ENCODE peak calls at places on chromosomes 7 and 10, in ten cellular contexts. One of them, this sample, is unnamed. For H3K4me1, the result is how much of the 10 kb centered on the place peaks cover.

GRCh38 chr10:28594401-28594800 is 61.5 kb downstream of the WAC start:
- DNase-seq in neural progenitor cell: no peak
- DNase-seq in IMR-90: no peak
- DNase-seq in lower lobe of right lung: no peak
- DNase-seq in uterus: no peak
- DNase-seq in SJSA1: no peak
- DNase-seq in psoas muscle: no peak
- DNase-seq in aorta: no peak
- DNase-seq in tibial nerve: no peak
- DNase-seq in left ventricle myocardium inferior: no peak
- DNase-seq in this sample: no peak

GRCh38 chr10:122567056-122567660 is 6.6 kb downstream of the DMBT1 start:
- DNase-seq in neural progenitor cell: peak
- DNase-seq in IMR-90: no peak
- DNase-seq in lower lobe of right lung: no peak
- DNase-seq in uterus: no peak
- DNase-seq in SJSA1: no peak
- DNase-seq in psoas muscle: no peak
- DNase-seq in aorta: peak
- DNase-seq in tibial nerve: no peak
- DNase-seq in left ventricle myocardium inferior: no peak
- DNase-seq in this sample: no peak

GRCh38 chr10:102175415-102175814 is 23.2 kb downstream of the NOLC1 start:
- DNase-seq in neural progenitor cell: no peak
- DNase-seq in IMR-90: peak
- DNase-seq in lower lobe of right lung: no peak
- DNase-seq in uterus: no peak
- DNase-seq in SJSA1: no peak
- DNase-seq in psoas muscle: no peak
- DNase-seq in aorta: no peak
- DNase-seq in tibial nerve: no peak
- DNase-seq in left ventricle myocardium inferior: no peak
- DNase-seq in this sample: no peak

GRCh38 chr7:106053109-106053508 is 59.0 kb downstream of the SYPL1 start:
- DNase-seq in neural progenitor cell: peak
- DNase-seq in IMR-90: no peak
- DNase-seq in lower lobe of right lung: no peak
- DNase-seq in uterus: no peak
- DNase-seq in SJSA1: no peak
- DNase-seq in psoas muscle: no peak
- DNase-seq in aorta: no peak
- DNase-seq in tibial nerve: no peak
- DNase-seq in left ventricle myocardium inferior: no peak
- DNase-seq in this sample: no peak

GRCh38 chr10:101357958-101358357 is 4.0 kb downstream of the BTRC start:
- DNase-seq in neural progenitor cell: no peak
- DNase-seq in IMR-90: no peak
- DNase-seq in lower lobe of right lung: no peak
- DNase-seq in uterus: no peak
- DNase-seq in SJSA1: no peak
- DNase-seq in psoas muscle: no peak
- DNase-seq in aorta: no peak
- DNase-seq in tibial nerve: no peak
- DNase-seq in left ventricle myocardium inferior: no peak
- DNase-seq in this sample: no peak

GRCh38 chr10:104413528-104413927 is 59.9 kb downstream of the CFAP58 start:
- DNase-seq in neural progenitor cell: no peak
- DNase-seq in IMR-90: no peak
- DNase-seq in lower lobe of right lung: no peak
- DNase-seq in uterus: no peak
- DNase-seq in SJSA1: no peak
- DNase-seq in psoas muscle: no peak
- DNase-seq in aorta: no peak
- DNase-seq in tibial nerve: no peak
- DNase-seq in left ventricle myocardium inferior: no peak
- DNase-seq in this sample: no peak

GRCh38 chr7:148918058-148918596 is 34.0 kb upstream of the EZH2 start:
- DNase-seq in neural progenitor cell: no peak
- DNase-seq in IMR-90: no peak
- DNase-seq in lower lobe of right lung: no peak
- DNase-seq in uterus: no peak
- DNase-seq in SJSA1: no peak
- DNase-seq in psoas muscle: no peak
- DNase-seq in aorta: no peak
- DNase-seq in tibial nerve: no peak
- DNase-seq in left ventricle myocardium inferior: no peak
- DNase-seq in this sample: no peak

GRCh38 chr7:90709501-90710465 is 113.7 kb downstream of the CDK14 start:
- DNase-seq in neural progenitor cell: no peak
- DNase-seq in IMR-90: peak
- DNase-seq in lower lobe of right lung: no peak
- DNase-seq in uterus: peak
- DNase-seq in SJSA1: no peak
- DNase-seq in psoas muscle: no peak
- DNase-seq in aorta: no peak
- DNase-seq in tibial nerve: no peak
- DNase-seq in left ventricle myocardium inferior: no peak
- DNase-seq in this sample: peak

GRCh38 chr7:2315787-2316186 is 1.5 kb upstream of the SNX8 start:
- DNase-seq in neural progenitor cell: no peak
- DNase-seq in IMR-90: no peak
- DNase-seq in lower lobe of right lung: no peak
- DNase-seq in uterus: no peak
- DNase-seq in SJSA1: no peak
- DNase-seq in psoas muscle: no peak
- DNase-seq in aorta: no peak
- DNase-seq in tibial nerve: no peak
- DNase-seq in left ventricle myocardium inferior: no peak
- DNase-seq in this sample: no peak

GRCh38 chr7:1354661-1355567 is 104.4 kb downstream of the MICALL2 start:
- DNase-seq in neural progenitor cell: no peak
- DNase-seq in IMR-90: no peak
- DNase-seq in lower lobe of right lung: peak
- DNase-seq in uterus: no peak
- DNase-seq in SJSA1: no peak
- DNase-seq in psoas muscle: peak
- DNase-seq in aorta: peak
- DNase-seq in tibial nerve: no peak
- DNase-seq in left ventricle myocardium inferior: no peak
- DNase-seq in this sample: peak

DNA sequence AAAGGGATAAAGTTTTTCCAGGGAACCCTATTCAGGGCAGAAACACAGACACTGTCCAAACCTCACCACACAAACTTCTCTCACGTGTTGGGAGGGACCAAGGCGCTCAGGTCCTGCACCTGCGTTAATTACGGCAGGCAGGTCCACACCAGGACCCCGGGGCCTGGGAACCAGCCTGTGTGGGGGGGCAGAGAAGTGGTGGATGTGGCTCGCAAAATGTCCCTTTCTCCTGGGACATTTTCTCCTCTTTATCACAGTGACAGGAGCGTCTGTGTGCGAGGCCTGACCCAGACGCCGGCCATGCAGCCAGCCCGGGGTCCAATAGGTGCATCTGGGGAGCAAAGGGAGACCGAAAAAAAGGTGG is 73.4 kb upstream of the ZNF722 start:
- DNase-seq in neural progenitor cell: no peak
- DNase-seq in IMR-90: no peak
- DNase-seq in lower lobe of right lung: no peak
- DNase-seq in uterus: no peak
- DNase-seq in SJSA1: no peak
- DNase-seq in psoas muscle: no peak
- DNase-seq in aorta: no peak
- DNase-seq in tibial nerve: no peak
- DNase-seq in left ventricle myocardium inferior: no peak
- DNase-seq in this sample: no peak
- H3K4me3 ChIP-seq in neural progenitor cell: no peak
- H3K4me3 ChIP-seq in IMR-90: no peak
- H3K4me3 ChIP-seq in lower lobe of right lung: peak
- H3K4me3 ChIP-seq in uterus: peak
- H3K4me3 ChIP-seq in SJSA1: no peak
- H3K4me3 ChIP-seq in psoas muscle: peak
- H3K4me3 ChIP-seq in aorta: peak
- H3K4me3 ChIP-seq in tibial nerve: peak
- H3K4me3 ChIP-seq in left ventricle myocardium inferior: peak
- H3K4me3 ChIP-seq in this sample: peak

GRCh38 chr7:47576909-47577255 is 5.0 kb downstream of the TNS3 start:
- DNase-seq in neural progenitor cell: no peak
- DNase-seq in IMR-90: no peak
- DNase-seq in lower lobe of right lung: peak
- DNase-seq in uterus: no peak
- DNase-seq in SJSA1: no peak
- DNase-seq in psoas muscle: no peak
- DNase-seq in aorta: no peak
- DNase-seq in tibial nerve: no peak
- DNase-seq in left ventricle myocardium inferior: no peak
- DNase-seq in this sample: no peak

GRCh38 chr7:47576031-47576908 is 5.6 kb downstream of the TNS3 start:
- DNase-seq in neural progenitor cell: peak
- DNase-seq in IMR-90: peak
- DNase-seq in lower lobe of right lung: no peak
- DNase-seq in uterus: peak
- DNase-seq in SJSA1: no peak
- DNase-seq in psoas muscle: peak
- DNase-seq in aorta: no peak
- DNase-seq in tibial nerve: peak
- DNase-seq in left ventricle myocardium inferior: peak
- DNase-seq in this sample: peak

GRCh38 chr7:47579458-47579857 is 2.5 kb downstream of the TNS3 start:
- DNase-seq in neural progenitor cell: no peak
- DNase-seq in IMR-90: no peak
- DNase-seq in lower lobe of right lung: no peak
- DNase-seq in uterus: no peak
- DNase-seq in SJSA1: no peak
- DNase-seq in psoas muscle: no peak
- DNase-seq in aorta: no peak
- DNase-seq in tibial nerve: no peak
- DNase-seq in left ventricle myocardium inferior: no peak
- DNase-seq in this sample: no peak

GRCh38 chr7:47578581-47579270 is 3.2 kb downstream of the TNS3 start:
- DNase-seq in neural progenitor cell: no peak
- DNase-seq in IMR-90: peak
- DNase-seq in lower lobe of right lung: no peak
- DNase-seq in uterus: no peak
- DNase-seq in SJSA1: peak
- DNase-seq in psoas muscle: no peak
- DNase-seq in aorta: no peak
- DNase-seq in tibial nerve: no peak
- DNase-seq in left ventricle myocardium inferior: no peak
- DNase-seq in this sample: no peak

DNA sequence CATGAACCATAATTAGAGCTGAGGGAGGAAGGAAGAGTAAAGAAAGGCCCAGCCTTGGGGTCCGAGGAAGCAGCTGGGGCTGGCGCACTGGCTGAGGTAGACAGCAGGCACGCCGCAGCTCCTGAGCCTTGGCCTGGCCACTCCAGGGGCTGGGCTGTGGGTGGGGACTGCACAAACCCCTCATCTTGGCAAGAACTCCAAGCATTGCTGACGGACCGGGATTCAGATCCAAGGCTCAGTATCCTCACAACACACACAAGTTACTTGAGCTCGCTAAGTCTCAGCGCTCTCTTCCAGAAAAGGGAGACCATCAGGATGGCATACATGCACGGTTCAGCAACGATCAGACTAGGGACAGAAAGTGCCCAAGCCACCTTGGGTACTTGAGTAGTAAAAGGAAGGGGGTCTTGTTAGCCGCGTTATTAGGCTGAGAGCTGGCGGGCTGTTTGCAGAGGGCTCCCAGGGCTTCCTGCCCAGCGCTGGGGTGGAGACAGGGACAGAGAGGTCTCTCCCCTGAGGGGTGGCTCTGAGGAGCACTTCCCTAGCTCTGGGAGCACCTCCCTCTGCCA is 4.5 kb downstream of the TNS3 start:
- DNase-seq in neural progenitor cell: no peak
- DNase-seq in IMR-90: no peak
- DNase-seq in lower lobe of right lung: no peak
- DNase-seq in uterus: no peak
- DNase-seq in SJSA1: no peak
- DNase-seq in psoas muscle: no peak
- DNase-seq in aorta: no peak
- DNase-seq in tibial nerve: no peak
- DNase-seq in left ventricle myocardium inferior: peak
- DNase-seq in this sample: no peak
- H3K27ac ChIP-seq in neural progenitor cell: no peak
- H3K27ac ChIP-seq in IMR-90: peak
- H3K27ac ChIP-seq in lower lobe of right lung: peak
- H3K27ac ChIP-seq in uterus: peak
- H3K27ac ChIP-seq in SJSA1: no peak
- H3K27ac ChIP-seq in psoas muscle: peak
- H3K27ac ChIP-seq in aorta: peak
- H3K27ac ChIP-seq in tibial nerve: peak
- H3K27ac ChIP-seq in left ventricle myocardium inferior: peak
- H3K27ac ChIP-seq in this sample: peak

GRCh38 chr10:3451516-3452185 is 279.1 kb upstream of the PITRM1 start:
- DNase-seq in neural progenitor cell: no peak
- DNase-seq in IMR-90: no peak
- DNase-seq in lower lobe of right lung: no peak
- DNase-seq in uterus: no peak
- DNase-seq in SJSA1: no peak
- DNase-seq in psoas muscle: no peak
- DNase-seq in aorta: no peak
- DNase-seq in tibial nerve: no peak
- DNase-seq in left ventricle myocardium inferior: no peak
- DNase-seq in this sample: no peak
- H3K4me1 ChIP-seq in neural progenitor cell: under half
- H3K4me1 ChIP-seq in IMR-90: under half
- H3K4me1 ChIP-seq in lower lobe of right lung: under half
- H3K4me1 ChIP-seq in uterus: under half
- H3K4me1 ChIP-seq in SJSA1: half or more
- H3K4me1 ChIP-seq in psoas muscle: under half
- H3K4me1 ChIP-seq in aorta: under half
- H3K4me1 ChIP-seq in tibial nerve: under half
- H3K4me1 ChIP-seq in left ventricle myocardium inferior: under half
- H3K4me1 ChIP-seq in this sample: under half

GRCh38 chr7:157004050-157004838 is 6.2 kb downstream of the MNX1 start:
- DNase-seq in neural progenitor cell: peak
- DNase-seq in IMR-90: peak
- DNase-seq in lower lobe of right lung: no peak
- DNase-seq in uterus: no peak
- DNase-seq in SJSA1: peak
- DNase-seq in psoas muscle: no peak
- DNase-seq in aorta: peak
- DNase-seq in tibial nerve: no peak
- DNase-seq in left ventricle myocardium inferior: no peak
- DNase-seq in this sample: peak
- H3K4me3 ChIP-seq in neural progenitor cell: peak
- H3K4me3 ChIP-seq in IMR-90: no peak
- H3K4me3 ChIP-seq in lower lobe of right lung: no peak
- H3K4me3 ChIP-seq in uterus: no peak
- H3K4me3 ChIP-seq in SJSA1: no peak
- H3K4me3 ChIP-seq in psoas muscle: peak
- H3K4me3 ChIP-seq in aorta: no peak
- H3K4me3 ChIP-seq in tibial nerve: no peak
- H3K4me3 ChIP-seq in left ventricle myocardium inferior: peak
- H3K4me3 ChIP-seq in this sample: no peak

GRCh38 chr7:134472572-134473242 is 13.8 kb upstream of the AKR1B1 start:
- DNase-seq in neural progenitor cell: no peak
- DNase-seq in IMR-90: no peak
- DNase-seq in lower lobe of right lung: no peak
- DNase-seq in uterus: no peak
- DNase-seq in SJSA1: no peak
- DNase-seq in psoas muscle: no peak
- DNase-seq in aorta: no peak
- DNase-seq in tibial nerve: no peak
- DNase-seq in left ventricle myocardium inferior: no peak
- DNase-seq in this sample: no peak
- H3K27ac ChIP-seq in neural progenitor cell: no peak
- H3K27ac ChIP-seq in IMR-90: no peak
- H3K27ac ChIP-seq in lower lobe of right lung: no peak
- H3K27ac ChIP-seq in uterus: no peak
- H3K27ac ChIP-seq in SJSA1: no peak
- H3K27ac ChIP-seq in psoas muscle: no peak
- H3K27ac ChIP-seq in aorta: no peak
- H3K27ac ChIP-seq in tibial nerve: no peak
- H3K27ac ChIP-seq in left ventricle myocardium inferior: no peak
- H3K27ac ChIP-seq in this sample: no peak

GRCh38 chr10:95877881-95878280 is 29.9 kb upstream of the CC2D2B start:
- DNase-seq in neural progenitor cell: no peak
- DNase-seq in IMR-90: no peak
- DNase-seq in lower lobe of right lung: no peak
- DNase-seq in uterus: no peak
- DNase-seq in SJSA1: no peak
- DNase-seq in psoas muscle: no peak
- DNase-seq in aorta: no peak
- DNase-seq in tibial nerve: no peak
- DNase-seq in left ventricle myocardium inferior: no peak
- DNase-seq in this sample: no peak
- H3K4me1 ChIP-seq in neural progenitor cell: under half
- H3K4me1 ChIP-seq in IMR-90: under half
- H3K4me1 ChIP-seq in lower lobe of right lung: under half
- H3K4me1 ChIP-seq in uterus: under half
- H3K4me1 ChIP-seq in SJSA1: under half
- H3K4me1 ChIP-seq in psoas muscle: under half
- H3K4me1 ChIP-seq in aorta: under half
- H3K4me1 ChIP-seq in tibial nerve: under half
- H3K4me1 ChIP-seq in left ventricle myocardium inferior: under half
- H3K4me1 ChIP-seq in this sample: under half